ENCODE peak calls at places on chromosomes 6 and 20, in eight cellular contexts. V, A, E, N, M, B, P and F are unnamed samples.

GRCh38 chr6:1913572-1913971 is 303.9 kb downstream of the FOXC1 start:
- DNase-seq in V (no peak), A (no peak), E (no peak), N (no peak), M (no peak), B (no peak), P (no peak), F (no peak)

GRCh38 chr20:23417861-23418260 is 3.4 kb downstream of the NAPB start:
- DNase-seq in V (no peak), A (no peak), E (no peak), N (no peak), M (no peak), B (no peak), P (no peak), F (no peak)

GRCh38 chr6:79137671-79138070 is 59.6 kb upstream of the PHIP start:
- DNase-seq in V (no peak), A (no peak), E (no peak), N (peak; percentile 35), M (no peak), B (no peak), P (no peak), F (no peak)

GRCh38 chr6:159821726-159822125 is 21.6 kb downstream of the PNLDC1 start:
- DNase-seq in V (no peak), A (no peak), E (no peak), N (no peak), M (no peak), B (no peak), P (no peak), F (no peak)

GRCh38 chr20:10557685-10558084 is 116.1 kb downstream of the JAG1 start:
- DNase-seq in V (no peak), A (no peak), E (no peak), N (no peak), M (no peak), B (no peak), P (no peak), F (peak; percentile 56)

GRCh38 chr20:37218431-37218830 is 39.1 kb upstream of the MROH8 start:
- DNase-seq in V (no peak), A (no peak), E (no peak), N (peak; percentile 60), M (no peak), B (no peak), P (no peak), F (peak; percentile 15)

GRCh38 chr20:15654208-15654649 is 919.0 kb downstream of the KIF16B start:
- DNase-seq in V (peak; percentile 53), A (peak; percentile 32), E (peak; percentile 59), N (peak; percentile 61), M (no peak), B (no peak), P (peak; percentile 44), F (peak; percentile 64)

GRCh38 chr6:16851758-16852157 is 90.5 kb upstream of the ATXN1 start:
- DNase-seq in V (no peak), A (no peak), E (no peak), N (no peak), M (no peak), B (no peak), P (no peak), F (no peak)

GRCh38 chr6:111184827-111185567 is 97.7 kb downstream of the SLC16A10 start:
- DNase-seq in V (no peak), A (no peak), E (no peak), N (no peak), M (no peak), B (no peak), P (no peak), F (no peak)

GRCh38 chr20:39756828-39757227 is 794.7 kb downstream of the DHX35 start:
- DNase-seq in V (no peak), A (no peak), E (no peak), N (no peak), M (no peak), B (no peak), P (no peak), F (no peak)

GRCh38 chr6:6976193-6976592 is 131.6 kb upstream of the RREB1 start:
- DNase-seq in V (no peak), A (no peak), E (no peak), N (no peak), M (no peak), B (no peak), P (no peak), F (no peak)

GRCh38 chr6:87151786-87152527 is 3.4 kb upstream of the ZNF292 start:
- DNase-seq in V (peak; percentile 58), A (peak; percentile 70), E (peak; percentile 79), N (peak; percentile 57), M (peak; percentile 73), B (peak; percentile 57), P (peak; percentile 67), F (peak; percentile 34)
- TF ChIP-seq CTCF in V (no peak), A (no peak), E (no peak), N (no peak), M (no peak), B (peak; percentile 28), P (no peak), F (no peak)

GRCh38 chr6:73121421-73121993 is 103.8 kb downstream of the KHDC1L start:
- DNase-seq in V (no peak), A (no peak), E (no peak), N (peak; percentile 56), M (no peak), B (no peak), P (no peak), F (peak; percentile 49)
- TF ChIP-seq CTCF in V (no peak), A (no peak), E (no peak), N (peak; percentile 22), M (no peak), B (no peak), P (no peak), F (no peak)

GRCh38 chr6:133951881-133952814 is 876 bp upstream of the TBPL1 start:
- DNase-seq in V (peak; percentile 61), A (peak; percentile 55), E (peak; percentile 82), N (peak; percentile 84), M (peak; percentile 70), B (peak; percentile 58), P (peak; percentile 26), F (peak; percentile 68)
- TF ChIP-seq CTCF in V (peak; percentile 67), A (peak; percentile 56), E (peak; percentile 64), N (peak; percentile 43), M (no peak), B (peak; percentile 47), P (peak; percentile 35), F (peak; percentile 33)

GRCh38 chr20:4876301-4876700 is 125.0 kb downstream of the SLC23A2 start:
- DNase-seq in V (no peak), A (no peak), E (no peak), N (no peak), M (no peak), B (no peak), P (no peak), F (no peak)

GRCh38 chr20:4873396-4873795 is 127.9 kb downstream of the SLC23A2 start:
- DNase-seq in V (no peak), A (no peak), E (no peak), N (no peak), M (no peak), B (no peak), P (no peak), F (no peak)

GRCh38 chr20:4876731-4877130 is 124.6 kb downstream of the SLC23A2 start:
- DNase-seq in V (no peak), A (no peak), E (no peak), N (no peak), M (no peak), B (no peak), P (no peak), F (no peak)

GRCh38 chr20:4871486-4871885 is 129.8 kb downstream of the SLC23A2 start:
- DNase-seq in V (no peak), A (no peak), E (no peak), N (no peak), M (no peak), B (no peak), P (no peak), F (no peak)

GRCh38 chr20:4875578-4876067 is 125.7 kb downstream of the SLC23A2 start:
- DNase-seq in V (no peak), A (no peak), E (no peak), N (no peak), M (no peak), B (no peak), P (no peak), F (no peak)
- TF ChIP-seq CTCF in V (no peak), A (no peak), E (no peak), N (no peak), M (no peak), B (no peak), P (no peak), F (no peak)

GRCh38 chr20:47296950-47297349 is 59.5 kb downstream of the ZMYND8 start:
- DNase-seq in V (no peak), A (no peak), E (no peak), N (peak; percentile 43), M (no peak), B (no peak), P (no peak), F (peak; percentile 20)
- TF ChIP-seq CTCF in V (no peak), A (no peak), E (peak; percentile 30), N (no peak), M (no peak), B (peak; percentile 30), P (no peak), F (no peak)